ENCODE peak calls at places on chromosomes 13 and 19, in six cellular contexts. K, M, E, F, C and V are unnamed samples. For H3K36me3, the result is how much of the 10 kb centered on the place peaks cover.

GRCh38 chr19:12891553-12892021 is 627 bp downstream of the GCDH start:
- DNase-seq in E (peak), F (peak), M (no peak), K (no peak), C (peak), V (no peak)

GRCh38 chr13:75906315-75906714 is 270.2 kb downstream of the LMO7 start:
- DNase-seq in E (no peak), C (no peak), K (no peak), F (peak), M (no peak), V (peak)

GRCh38 chr19:38252935-38253691 is 3.1 kb downstream of the PPP1R14A start:
- DNase-seq in F (no peak), K (peak), E (no peak), C (no peak), M (peak), V (no peak)

GRCh38 chr13:90448466-90449037 is 898.9 kb upstream of the MIR17HG start:
- DNase-seq in M (no peak), C (no peak), K (no peak), E (no peak), F (no peak), V (peak)

GRCh38 chr13:84609716-84610115 is 727.4 kb upstream of the SLITRK1 start:
- DNase-seq in K (no peak), F (no peak), M (no peak), E (peak), C (no peak), V (peak)

GRCh38 chr19:51627491-51628138 is 2.6 kb downstream of the SIGLEC5 start:
- DNase-seq in C (no peak), M (no peak), F (no peak), E (no peak), K (no peak), V (no peak)

GRCh38 chr13:33761744-33762143 is 56.2 kb upstream of the RFC3 start:
- DNase-seq in C (no peak), M (peak), F (peak), K (peak), E (peak), V (peak)

GRCh38 chr19:4722671-4723464 is 774 bp downstream of the DPP9 start:
- DNase-seq in K (no peak), E (peak), C (peak), M (peak), F (no peak), V (peak)

GRCh38 chr13:73416093-73416492 is 357.3 kb downstream of the KLF5 start:
- DNase-seq in M (peak), F (no peak), E (no peak), K (no peak), C (no peak), V (no peak)

GRCh38 chr19:41299755-41300089 is 10.2 kb upstream of the CCDC97 start:
- DNase-seq in K (no peak), F (no peak), M (no peak), C (no peak), E (no peak), V (peak)

GRCh38 chr19:53977991-53978731 is 13.3 kb upstream of the CACNG6 start:
- DNase-seq in C (no peak), M (peak), K (peak), F (peak), E (peak), V (peak)

GRCh38 chr19:18995804-18996241 is 37.5 kb downstream of the SUGP2 start:
- DNase-seq in F (peak), E (peak), K (peak), C (peak), M (peak), V (peak)

GRCh38 chr19:54095136-54095858 is 5.3 kb downstream of the OSCAR start:
- DNase-seq in C (no peak), E (no peak), K (no peak), F (no peak), M (no peak), V (no peak)

GRCh38 chr13:34019870-34020269 is 201.9 kb downstream of the RFC3 start:
- DNase-seq in K (no peak), C (no peak), E (no peak), F (no peak), M (no peak), V (no peak)

GRCh38 chr13:20099319-20099718 is 61.5 kb downstream of the GJA3 start:
- DNase-seq in C (no peak), F (peak), E (no peak), K (no peak), M (no peak), V (no peak)

GRCh38 chr13:111166882-111167281 is 51.8 kb downstream of the ARHGEF7 start:
- DNase-seq in K (no peak), M (no peak), C (no peak), F (no peak), E (no peak), V (no peak)

GRCh38 chr19:39843919-39844793 is 2.0 kb downstream of the FBL start:
- DNase-seq in M (peak), E (peak), C (peak), F (peak), K (peak), V (peak)

GRCh38 chr13:51246411-51247298 is 24.5 kb downstream of the FAM124A start:
- DNase-seq in K (peak), M (peak), F (no peak), C (no peak), E (no peak), V (no peak)

GRCh38 chr13:99388334-99388923 is 81.2 kb upstream of the GPR183 start:
- DNase-seq in K (no peak), E (no peak), F (no peak), M (no peak), C (no peak), V (no peak)

GRCh38 chr19:3506384-3507340 is 551 bp downstream of the FZR1 start:
- DNase-seq in E (peak), M (peak), F (peak), C (peak), K (peak), V (peak)

GRCh38 chr19:17404621-17405249 is 695 bp downstream of the BST2 start:
- DNase-seq in C (no peak), E (no peak), F (no peak), K (peak), M (no peak), V (no peak)

GRCh38 chr13:94395889-94396288 is 83.6 kb downstream of the DCT start:
- DNase-seq in F (no peak), C (no peak), E (no peak), K (no peak), M (no peak), V (no peak)

GRCh38 chr19:4870025-4870700 is 2.7 kb upstream of the PLIN3 start:
- DNase-seq in K (no peak), C (no peak), E (peak), M (no peak), F (peak), V (peak)

GRCh38 chr19:38975861-38976271 is 324 bp upstream of the FBXO17 start:
- DNase-seq in F (peak), M (peak), K (no peak), C (no peak), E (no peak), V (peak)

GRCh38 chr19:7909471-7910067 is 5.1 kb upstream of the TGFBR3L start:
- DNase-seq in F (no peak), E (no peak), C (no peak), M (no peak), K (no peak), V (no peak)

GRCh38 chr13:50893211-50893852 is 16.3 kb upstream of the RNASEH2B start:
- DNase-seq in M (no peak), F (peak), E (no peak), K (peak), C (peak), V (peak)

GRCh38 chr19:32061304-32061703 is 284.1 kb upstream of the ZNF507 start:
- DNase-seq in K (no peak), F (no peak), C (no peak), M (no peak), E (peak), V (no peak)

GRCh38 chr19:17294051-17294891 is 9.0 kb downstream of the ABHD8 start:
- DNase-seq in C (peak), M (peak), K (peak), E (no peak), F (peak), V (peak)

GRCh38 chr13:41495044-41495443 is 37.7 kb downstream of the RGCC start:
- DNase-seq in C (no peak), K (no peak), E (no peak), F (no peak), M (peak), V (no peak)

GRCh38 chr19:7500811-7501450 is 12.1 kb upstream of the PEX11G start:
- DNase-seq in M (peak), C (no peak), E (peak), F (peak), K (peak), V (peak)

GRCh38 chr13:44651209-44651608 is 75.1 kb upstream of the TSC22D1 start:
- DNase-seq in F (peak), M (no peak), K (no peak), E (no peak), C (no peak), V (no peak)

GRCh38 chr13:77429320-77430142 is 102.6 kb upstream of the MYCBP2 start:
- DNase-seq in C (peak), K (no peak), F (no peak), M (no peak), E (peak), V (peak)

GRCh38 chr19:10683064-10683426 is 18.2 kb upstream of the QTRT1 start:
- DNase-seq in M (no peak), K (no peak), C (no peak), F (no peak), E (no peak), V (no peak)

GRCh38 chr19:10683582-10683981 is 17.7 kb upstream of the QTRT1 start:
- DNase-seq in C (no peak), E (no peak), F (no peak), K (no peak), M (no peak), V (no peak)

GRCh38 chr19:10680545-10681135 is 20.6 kb upstream of the QTRT1 start:
- DNase-seq in M (no peak), K (no peak), F (no peak), E (no peak), C (no peak), V (no peak)

GRCh38 chr19:10681658-10682057 is 19.6 kb upstream of the QTRT1 start:
- DNase-seq in K (no peak), E (no peak), F (no peak), M (no peak), C (no peak), V (no peak)

DNA sequence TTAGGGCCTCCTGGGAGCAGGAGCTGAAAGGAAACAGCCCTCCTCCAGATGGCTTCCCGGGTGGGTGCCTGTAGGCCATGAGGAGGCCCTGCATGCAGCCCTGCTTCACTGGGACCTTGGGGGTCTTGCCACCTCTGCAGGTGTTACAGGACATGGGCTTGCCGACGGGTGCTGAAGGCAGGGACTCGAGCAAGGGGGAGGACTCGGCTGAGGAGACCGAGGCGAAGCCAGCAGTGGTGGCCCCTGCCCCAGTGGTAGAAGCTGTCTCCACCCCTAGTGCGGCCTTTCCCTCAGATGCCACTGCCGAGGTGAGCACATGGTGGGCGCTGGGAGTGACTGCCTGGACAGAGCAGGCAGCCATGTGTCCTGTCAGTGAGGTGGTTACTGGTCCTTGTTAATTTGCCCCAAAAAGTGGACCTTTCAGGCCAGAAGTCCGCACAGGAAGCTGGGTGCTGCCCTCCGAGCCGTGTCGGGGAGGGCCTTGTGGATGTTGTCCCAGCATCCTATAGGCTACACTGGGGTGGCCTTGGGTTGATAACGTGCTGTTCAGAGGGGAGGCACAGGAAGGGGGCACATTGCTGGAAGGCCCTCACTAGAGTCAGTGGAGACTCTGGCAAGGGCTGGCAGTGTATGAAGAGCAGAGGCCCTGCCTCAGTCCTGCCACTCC is 18.7 kb upstream of the QTRT1 start:
- DNase-seq in K (no peak), C (no peak), F (no peak), E (no peak), M (no peak), V (no peak)
- TF ChIP-seq EZH2phosphoT487 in K (no peak), C (no peak), F (no peak), E (no peak), M (no peak), V (no peak)

GRCh38 chr19:15438577-15438976 is 11.2 kb downstream of the WIZ start:
- DNase-seq in K (no peak), E (no peak), F (no peak), M (no peak), C (no peak), V (no peak)

GRCh38 chr19:15439821-15440641 is 9.7 kb downstream of the WIZ start:
- DNase-seq in K (no peak), M (no peak), E (no peak), F (no peak), C (no peak), V (no peak)

GRCh38 chr19:15438124-15438496 is 11.6 kb downstream of the WIZ start:
- DNase-seq in K (no peak), M (no peak), E (no peak), F (no peak), C (no peak), V (no peak)

GRCh38 chr19:15437355-15438123 is 12.2 kb downstream of the WIZ start:
- DNase-seq in F (no peak), E (no peak), K (no peak), M (no peak), C (no peak), V (peak)

DNA sequence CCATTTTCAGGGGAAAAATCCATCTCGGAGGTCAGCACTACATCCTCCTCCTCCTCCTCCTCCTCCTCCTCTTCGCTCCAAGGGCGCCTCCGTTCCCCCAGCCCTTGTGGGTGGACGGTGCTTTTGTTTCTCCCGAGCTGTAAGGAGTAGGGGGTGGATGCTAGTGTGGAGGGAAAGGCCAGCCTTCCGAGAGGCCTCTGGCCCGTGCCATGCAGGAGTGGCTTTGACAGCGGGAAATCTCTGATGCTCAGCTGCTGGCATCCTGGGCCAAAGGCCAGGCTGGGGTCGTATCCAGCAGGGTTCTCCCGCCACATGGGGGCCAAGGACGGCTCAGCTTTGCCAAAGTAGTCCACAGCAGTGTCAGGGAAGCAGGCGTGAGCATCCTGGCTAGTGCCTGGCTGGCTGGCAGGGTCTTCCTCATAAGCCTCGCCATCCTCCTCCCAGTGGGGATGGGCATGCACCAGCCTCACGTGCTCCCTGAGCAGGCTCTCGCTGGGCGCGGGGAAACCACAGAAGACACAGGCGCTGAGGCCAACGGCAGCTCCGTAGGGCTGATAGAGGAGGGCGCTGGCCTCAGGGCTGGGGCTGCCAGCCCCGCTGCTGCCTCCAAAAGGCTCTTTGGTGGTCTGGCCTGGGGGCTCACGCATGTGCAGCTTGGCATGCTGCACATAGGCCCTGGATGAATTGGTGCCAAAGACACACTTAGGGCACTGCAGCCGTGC is 10.5 kb downstream of the WIZ start:
- DNase-seq in C (no peak), K (no peak), M (no peak), F (no peak), E (no peak), V (no peak)
- H3K36me3 ChIP-seq in C (under half), K (under half), M (under half), F (under half), E (under half), V (under half)

GRCh38 chr19:55606817-55607216 is 1.4 kb downstream of the ZNF865 start:
- DNase-seq in K (no peak), C (no peak), M (no peak), E (no peak), F (no peak), V (no peak)
- H3K4me2 ChIP-seq in K (peak), C (peak), M (peak), E (peak), F (peak), V (peak)

GRCh38 chr13:74644239-74644638 is 510.0 kb upstream of the KLF12 start:
- DNase-seq in E (no peak), F (no peak), K (no peak), M (no peak), C (no peak), V (peak)
- TF ChIP-seq EZH2phosphoT487 in E (no peak), F (no peak), K (no peak), M (no peak), C (no peak), V (no peak)